ENCODE peak calls at places on chromosomes 11 and 22, in ten cellular contexts. G is activated CD4-positive, alpha-beta T cell treated with anti-CD3 and anti-CD28 coated beads, Interleukin-2, amount 10 ng/mL, durations not matched to agents 7 days and 5 days; R is HS-5; A is NCI-H345; U is activated gamma-delta T cell treated with anti-CD3 and anti-CD28 coated beads, Interleukin-2, amount 50 U/mL, for 16 hours; B is AG10803; J is psoas muscle; M is lung; S is left ventricle myocardium inferior; N is stimulated activated CD4-positive, alpha-beta T cell treated with anti-CD3 and anti-CD28 coated beads, Interleukin-1b, Interleukin-23, amount 100 ng/mL, for 24 hours. L is an unnamed sample.

GRCh38 chr11:119101759-119102423 is at the start of gene DPAGT1:
- DNase-seq in G (peak), R (peak), A (peak), U (peak), B (peak), J (peak), M (peak), S (peak), N (peak), L (peak)

GRCh38 chr22:42340695-42341383 is 70.4 kb upstream of the TCF20 start:
- DNase-seq in G (no peak), R (no peak), A (peak), U (no peak), B (no peak), J (no peak), M (no peak), S (no peak), N (no peak), L (no peak)

GRCh38 chr11:110951609-110952008 is 239.4 kb upstream of the ARHGAP20 start:
- DNase-seq in G (no peak), R (no peak), A (peak), U (no peak), B (no peak), J (no peak), M (no peak), S (no peak), N (no peak), L (no peak)

GRCh38 chr22:19805821-19806212 is 45.2 kb downstream of the TBX1 start:
- DNase-seq in G (no peak), R (no peak), A (no peak), U (no peak), B (no peak), J (no peak), M (no peak), S (peak), N (no peak), L (no peak)

GRCh38 chr22:29587938-29588699 is 7.2 kb upstream of the NIPSNAP1 start:
- DNase-seq in G (no peak), R (peak), A (no peak), U (no peak), B (peak), J (no peak), M (no peak), S (no peak), N (no peak), L (peak)

GRCh38 chr22:39661842-39662676 is 91.5 kb downstream of the CACNA1I start:
- DNase-seq in G (peak), R (no peak), A (peak), U (peak), B (no peak), J (no peak), M (no peak), S (no peak), N (peak), L (no peak)

GRCh38 chr11:79332017-79332416 is 108.8 kb downstream of the TENM4 start:
- DNase-seq in G (no peak), R (no peak), A (no peak), U (no peak), B (peak), J (no peak), M (no peak), S (peak), N (no peak), L (no peak)

GRCh38 chr11:35937751-35938150 is 6.1 kb upstream of the LDLRAD3 start:
- DNase-seq in G (no peak), R (no peak), A (no peak), U (no peak), B (no peak), J (no peak), M (no peak), S (no peak), N (no peak), L (no peak)

GRCh38 chr11:124482362-124483147 is 37.1 kb upstream of the OR8B8 start:
- DNase-seq in G (no peak), R (peak), A (no peak), U (no peak), B (no peak), J (no peak), M (no peak), S (no peak), N (no peak), L (no peak)

GRCh38 chr11:94583885-94584500 is 16.8 kb downstream of the PIWIL4 start:
- DNase-seq in G (no peak), R (no peak), A (no peak), U (no peak), B (peak), J (no peak), M (no peak), S (no peak), N (no peak), L (peak)

GRCh38 chr11:131038597-131038996 is 122.3 kb upstream of the SNX19 start:
- DNase-seq in G (no peak), R (no peak), A (no peak), U (no peak), B (no peak), J (no peak), M (no peak), S (no peak), N (no peak), L (peak)

GRCh38 chr22:30556388-30556787 is 9.8 kb upstream of the SEC14L6 start:
- DNase-seq in G (no peak), R (no peak), A (no peak), U (no peak), B (no peak), J (no peak), M (no peak), S (no peak), N (no peak), L (no peak)

GRCh38 chr11:66008095-66008467 is 3.7 kb upstream of the CST6 start:
- DNase-seq in G (no peak), R (no peak), A (no peak), U (no peak), B (no peak), J (no peak), M (no peak), S (no peak), N (no peak), L (no peak)

GRCh38 chr22:37062657-37063381 is 11.3 kb downstream of the KCTD17 start:
- DNase-seq in G (no peak), R (no peak), A (no peak), U (no peak), B (no peak), J (no peak), M (no peak), S (no peak), N (no peak), L (no peak)

GRCh38 chr22:32206774-32207758 is 2.2 kb upstream of the RFPL2 start:
- DNase-seq in G (peak), R (no peak), A (peak), U (no peak), B (peak), J (no peak), M (no peak), S (no peak), N (no peak), L (no peak)

GRCh38 chr22:20239951-20240773 is 28.0 kb downstream of the RTN4R start:
- DNase-seq in G (no peak), R (no peak), A (no peak), U (no peak), B (no peak), J (no peak), M (no peak), S (peak), N (no peak), L (no peak)

GRCh38 chr22:22009661-22010060 is 27.1 kb upstream of the TOP3B start:
- DNase-seq in G (no peak), R (no peak), A (no peak), U (no peak), B (no peak), J (no peak), M (no peak), S (no peak), N (no peak), L (no peak)

GRCh38 chr11:12274558-12275197 is 102.7 kb upstream of the PARVA start:
- DNase-seq in G (no peak), R (no peak), A (no peak), U (no peak), B (no peak), J (no peak), M (no peak), S (no peak), N (no peak), L (no peak)

GRCh38 chr11:69704508-69705245 is 855 bp upstream of the FGF19 start:
- DNase-seq in G (no peak), R (no peak), A (peak), U (no peak), B (no peak), J (no peak), M (no peak), S (no peak), N (no peak), L (peak)

GRCh38 chr11:1150769-1151365 is 6.9 kb upstream of the MUC5AC start:
- DNase-seq in G (no peak), R (no peak), A (no peak), U (no peak), B (peak), J (peak), M (no peak), S (peak), N (no peak), L (peak)

GRCh38 chr11:65791719-65792213 is 4.9 kb downstream of the OVOL1 start:
- DNase-seq in G (no peak), R (no peak), A (no peak), U (peak), B (no peak), J (no peak), M (no peak), S (no peak), N (no peak), L (no peak)

GRCh38 chr11:129252621-129253020 is 60.5 kb upstream of the ARHGAP32 start:
- DNase-seq in G (no peak), R (no peak), A (no peak), U (no peak), B (no peak), J (no peak), M (no peak), S (no peak), N (no peak), L (no peak)

GRCh38 chr11:10674991-10675440 is 18.5 kb downstream of the IRAG1 start:
- DNase-seq in G (no peak), R (no peak), A (no peak), U (no peak), B (peak), J (peak), M (no peak), S (peak), N (no peak), L (peak)

GRCh38 chr11:102712140-102712539 is 6.6 kb upstream of the MMP27 start:
- DNase-seq in G (no peak), R (no peak), A (no peak), U (no peak), B (no peak), J (no peak), M (no peak), S (no peak), N (no peak), L (no peak)

GRCh38 chr11:112962854-112963367 is 1.7 kb downstream of the NCAM1 start:
- DNase-seq in G (no peak), R (no peak), A (peak), U (no peak), B (peak), J (peak), M (no peak), S (peak), N (no peak), L (peak)

GRCh38 chr11:71211631-71212030 is 40.7 kb downstream of the SHANK2 start:
- DNase-seq in G (no peak), R (no peak), A (no peak), U (no peak), B (no peak), J (no peak), M (no peak), S (no peak), N (no peak), L (no peak)

GRCh38 chr11:61875698-61876097 is 15.6 kb downstream of the FADS3 start:
- DNase-seq in G (no peak), R (no peak), A (no peak), U (no peak), B (no peak), J (no peak), M (no peak), S (no peak), N (no peak), L (no peak)

GRCh38 chr11:2846056-2846455 is 39.5 kb downstream of the CDKN1C start:
- DNase-seq in G (no peak), R (no peak), A (no peak), U (no peak), B (no peak), J (no peak), M (no peak), S (no peak), N (no peak), L (no peak)

GRCh38 chr11:121636341-121637176 is 183.8 kb upstream of the SORL1-AS1 start:
- DNase-seq in G (no peak), R (no peak), A (no peak), U (no peak), B (no peak), J (no peak), M (no peak), S (no peak), N (no peak), L (no peak)

L was measured in AG20443.